ENCODE peak calls at places on chromosomes 2 and 18, in seven cellular contexts. J is sigmoid colon; B is GM13976; Q is pancreas; L is choroid plexus epithelial cell; G is CD8-positive, alpha-beta T cell; E is Calu3. V is an unnamed sample.

GRCh38 chr2:177721087-177721486 is 328.5 kb downstream of the AGPS start:
- DNase-seq in J (no peak), B (no peak), Q (no peak), L (no peak), G (no peak), E (no peak), V (no peak)

GRCh38 chr2:228180126-228181097 is 1.1 kb downstream of the SPHKAP start:
- DNase-seq in J (no peak), B (peak; percentile 24), Q (peak; percentile 38), L (no peak), G (no peak), E (no peak), V (no peak)

GRCh38 chr2:126653102-126653501 is 2.9 kb upstream of the GYPC start:
- DNase-seq in J (no peak), B (no peak), Q (no peak), L (no peak), G (no peak), E (no peak), V (no peak)

GRCh38 chr2:23626701-23627181 is 241.8 kb downstream of the KLHL29 start:
- DNase-seq in J (no peak), B (no peak), Q (peak; percentile 44), L (no peak), G (no peak), E (no peak), V (no peak)

GRCh38 chr2:198880986-198881385 is 576.8 kb downstream of the SATB2 start:
- DNase-seq in J (no peak), B (no peak), Q (no peak), L (no peak), G (no peak), E (no peak), V (no peak)

GRCh38 chr2:222290691-222291484 is 7.9 kb downstream of the PAX3 start:
- DNase-seq in J (no peak), B (no peak), Q (no peak), L (no peak), G (no peak), E (no peak), V (no peak)

GRCh38 chr2:25104741-25105140 is 62.9 kb downstream of the EFR3B start:
- DNase-seq in J (no peak), B (no peak), Q (no peak), L (no peak), G (no peak), E (no peak), V (no peak)

GRCh38 chr2:11500702-11501303 is 33.0 kb upstream of the GREB1 start:
- DNase-seq in J (no peak), B (no peak), Q (no peak), L (no peak), G (no peak), E (no peak), V (no peak)

GRCh38 chr18:70039186-70039585 is 91.5 kb upstream of the CD226 start:
- DNase-seq in J (no peak), B (no peak), Q (no peak), L (no peak), G (no peak), E (no peak), V (no peak)

GRCh38 chr2:164840930-164841718 is 499 bp downstream of the COBLL1 start:
- DNase-seq in J (peak; percentile 85), B (peak; percentile 56), Q (peak; percentile 94), L (peak; percentile 78), G (no peak), E (peak; percentile 72), V (peak; percentile 74)

GRCh38 chr2:119065146-119065545 is 93.4 kb downstream of the C1QL2 start:
- DNase-seq in J (no peak), B (no peak), Q (no peak), L (no peak), G (no peak), E (no peak), V (no peak)

GRCh38 chr2:38462121-38462634 is 85.1 kb upstream of the ATL2 start:
- DNase-seq in J (peak; percentile 81), B (no peak), Q (no peak), L (peak; percentile 99), G (no peak), E (peak; percentile 76), V (no peak)

GRCh38 chr2:207805566-207806226 is 36.0 kb upstream of the FZD5 start:
- DNase-seq in J (no peak), B (no peak), Q (no peak), L (no peak), G (no peak), E (peak; percentile 41), V (no peak)

GRCh38 chr18:13207274-13207673 is 11.3 kb upstream of the LDLRAD4 start:
- DNase-seq in J (no peak), B (no peak), Q (no peak), L (no peak), G (no peak), E (no peak), V (no peak)

GRCh38 chr2:10977003-10977402 is 65.3 kb downstream of the KCNF1 start:
- DNase-seq in J (no peak), B (no peak), Q (no peak), L (no peak), G (no peak), E (no peak), V (no peak)

GRCh38 chr2:214103199-214104001 is 307.5 kb upstream of the VWC2L start:
- DNase-seq in J (no peak), B (no peak), Q (no peak), L (peak; percentile 18), G (no peak), E (peak; percentile 67), V (no peak)

GRCh38 chr2:178628590-178628989 is 148.3 kb downstream of the PLEKHA3 start:
- DNase-seq in J (no peak), B (no peak), Q (no peak), L (no peak), G (no peak), E (no peak), V (no peak)

GRCh38 chr2:215831296-215831913 is 181.9 kb downstream of the MREG start:
- DNase-seq in J (no peak), B (peak; percentile 28), Q (no peak), L (peak; percentile 79), G (no peak), E (peak; percentile 19), V (no peak)

GRCh38 chr2:218622606-218623238 is 15.0 kb downstream of the PLCD4 start:
- DNase-seq in J (no peak), B (no peak), Q (no peak), L (peak; percentile 45), G (no peak), E (no peak), V (no peak)

GRCh38 chr2:232367016-232367415 is 11.5 kb upstream of the ALPP start:
- DNase-seq in J (peak; percentile 24), B (no peak), Q (no peak), L (no peak), G (no peak), E (no peak), V (no peak)

GRCh38 chr2:232368311-232368731 is 10.2 kb upstream of the ALPP start:
- DNase-seq in J (peak; percentile 53), B (no peak), Q (no peak), L (no peak), G (no peak), E (no peak), V (no peak)

GRCh38 chr2:232363784-232364615 is 14.6 kb upstream of the ALPP start:
- DNase-seq in J (peak; percentile 46), B (peak; percentile 67), Q (no peak), L (peak; percentile 49), G (peak; percentile 17), E (no peak), V (no peak)

GRCh38 chr2:232367591-232368233 is 10.8 kb upstream of the ALPP start:
- DNase-seq in J (peak; percentile 60), B (no peak), Q (peak; percentile 61), L (no peak), G (no peak), E (no peak), V (no peak)

GRCh38 chr2:232365621-232366321 is 12.8 kb upstream of the ALPP start:
- DNase-seq in J (peak; percentile 51), B (no peak), Q (peak; percentile 51), L (peak; percentile 53), G (no peak), E (peak; percentile 73), V (no peak)
- TF ChIP-seq CTCF in J (no peak), B (no peak), Q (no peak), L (peak; percentile 58), G (no peak), E (peak; percentile 60), V (no peak)

GRCh38 chr2:202109737-202110184 is 36.7 kb downstream of the KIAA2012 start:
- DNase-seq in J (peak; percentile 74), B (no peak), Q (no peak), L (peak; percentile 87), G (no peak), E (no peak), V (no peak)
- TF ChIP-seq CTCF in J (no peak), B (no peak), Q (no peak), L (no peak), G (no peak), E (no peak), V (no peak)

GRCh38 chr2:139790807-139791206 is 1010.6 kb upstream of the NXPH2 start:
- DNase-seq in J (no peak), B (peak; percentile 22), Q (no peak), L (peak; percentile 67), G (no peak), E (no peak), V (no peak)
- TF ChIP-seq CTCF in J (no peak), B (no peak), Q (no peak), L (no peak), G (no peak), E (no peak), V (no peak)

GRCh38 chr2:169827272-169828140 is at the start of gene UBR3:
- DNase-seq in J (peak; percentile 97), B (peak; percentile 98), Q (peak; percentile 96), L (peak; percentile 95), G (peak; percentile 90), E (peak; percentile 96), V (peak; percentile 90)
- TF ChIP-seq CTCF in J (no peak), B (no peak), Q (no peak), L (peak; percentile 26), G (no peak), E (no peak), V (no peak)

DNA sequence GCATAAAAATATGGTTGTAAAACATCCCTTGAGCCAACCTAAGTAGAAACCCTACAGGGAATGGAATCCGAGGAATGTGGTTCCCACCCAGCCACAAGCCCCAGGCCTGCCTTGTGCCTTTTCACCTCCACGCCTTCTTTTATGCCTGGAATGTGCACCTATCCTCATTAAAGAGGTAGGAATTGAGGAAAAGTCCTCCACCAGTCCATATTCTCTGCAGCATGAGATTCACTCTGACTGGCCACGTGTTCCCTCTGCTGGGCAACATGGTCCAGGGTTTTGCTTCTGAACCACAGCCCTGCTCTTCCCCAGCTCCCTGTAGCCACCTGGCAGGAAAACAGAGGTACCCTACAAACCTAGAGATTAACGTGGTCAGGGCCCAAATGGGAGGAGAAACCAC is 787.9 kb upstream of the RAB6C start:
- DNase-seq in J (no peak), B (no peak), Q (no peak), L (no peak), G (no peak), E (peak; percentile 48), V (no peak)
- TF ChIP-seq CTCF in J (no peak), B (no peak), Q (no peak), L (no peak), G (no peak), E (no peak), V (no peak)

GRCh38 chr2:233915133-233915532 is 2.0 kb upstream of the TRPM8 start:
- DNase-seq in J (no peak), B (no peak), Q (no peak), L (peak; percentile 15), G (no peak), E (no peak), V (no peak)
- TF ChIP-seq CTCF in J (no peak), B (peak; percentile 6), Q (no peak), L (peak; percentile 44), G (no peak), E (no peak), V (no peak)